ENCODE peak calls at places on chromosomes 7 and 10, in five cellular contexts. A is H9, T is neuronal stem cell, K is H1, O is IMR-90. M is an unnamed sample.

GRCh38 chr7:98086231-98086855 is 20.3 kb upstream of the LMTK2 start:
- DNase-seq in A (no peak), T (no peak), K (no peak), O (no peak), M (no peak)

GRCh38 chr7:66920769-66921395 is at the start of gene TMEM248:
- DNase-seq in O (peak), A (peak), K (peak), T (peak), M (peak)

GRCh38 chr10:16948335-16948734 is 131.1 kb upstream of the RSU1 start:
- DNase-seq in O (no peak), A (no peak), K (no peak), T (no peak), M (peak)

GRCh38 chr7:151514461-151515396 is 5.0 kb downstream of the RHEB start:
- DNase-seq in T (no peak), O (no peak), K (no peak), A (no peak), M (no peak)

GRCh38 chr10:30238836-30239235 is 110.2 kb downstream of the MTPAP start:
- DNase-seq in O (no peak), K (no peak), A (no peak), T (no peak), M (no peak)

GRCh38 chr7:44568771-44569560 is 4.7 kb downstream of the DDX56 start:
- DNase-seq in K (no peak), O (no peak), A (no peak), T (no peak), M (no peak)

GRCh38 chr7:99137418-99138180 is 6.3 kb downstream of the SMURF1 start:
- DNase-seq in T (peak), A (peak), O (peak), K (no peak), M (peak)

GRCh38 chr10:22992075-22992474 is 64.2 kb downstream of the ARMC3 start:
- DNase-seq in A (no peak), K (no peak), T (no peak), O (no peak), M (no peak)

GRCh38 chr10:104293781-104294321 is 24.9 kb downstream of the GSTO2 start:
- DNase-seq in T (no peak), A (no peak), K (no peak), O (no peak), M (no peak)

GRCh38 chr7:43834463-43835251 is 34.7 kb downstream of the MRPS24 start:
- DNase-seq in K (no peak), T (no peak), O (peak), A (no peak), M (peak)

GRCh38 chr7:142714375-142714774 is 34.9 kb upstream of the PRSS1 start:
- DNase-seq in O (no peak), K (no peak), T (no peak), A (no peak), M (no peak)

GRCh38 chr10:76885815-76886214 is 751.8 kb downstream of the KCNMA1 start:
- DNase-seq in O (no peak), T (peak), K (no peak), A (no peak), M (no peak)

GRCh38 chr7:74324499-74325229 is 35.5 kb downstream of the CLIP2 start:
- DNase-seq in A (no peak), K (no peak), T (no peak), O (no peak), M (no peak)

GRCh38 chr10:88185830-88186229 is 322.4 kb downstream of the PTEN start:
- DNase-seq in O (peak), T (no peak), A (no peak), K (no peak), M (no peak)
- H3K4me2 ChIP-seq in O (peak), T (no peak), A (no peak), K (no peak), M (no peak)

DNA sequence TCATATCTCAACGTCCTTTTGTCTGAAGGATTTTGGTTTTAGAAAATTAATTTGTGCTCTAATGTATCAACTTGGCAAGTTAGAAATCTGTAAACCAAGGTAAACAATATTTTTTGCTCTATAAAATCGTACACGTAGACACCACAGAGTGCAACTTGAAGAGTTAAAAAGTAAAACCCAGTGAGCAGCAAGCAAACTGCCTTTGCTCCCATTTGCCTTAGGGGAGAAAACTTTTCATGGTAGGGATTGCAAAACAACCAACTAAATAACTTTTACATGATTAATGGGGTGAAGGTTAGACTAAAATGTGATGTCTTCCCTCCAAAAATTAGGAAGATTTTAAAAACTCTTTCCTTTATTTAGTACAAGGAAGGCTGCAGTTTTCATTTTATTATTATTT is 224.2 kb upstream of the LYZL1 start:
- DNase-seq in A (no peak), K (no peak), T (no peak), O (peak), M (no peak)
- H2BK5ac ChIP-seq in A (no peak), K (no peak), T (no peak), O (peak), M (no peak)

DNA sequence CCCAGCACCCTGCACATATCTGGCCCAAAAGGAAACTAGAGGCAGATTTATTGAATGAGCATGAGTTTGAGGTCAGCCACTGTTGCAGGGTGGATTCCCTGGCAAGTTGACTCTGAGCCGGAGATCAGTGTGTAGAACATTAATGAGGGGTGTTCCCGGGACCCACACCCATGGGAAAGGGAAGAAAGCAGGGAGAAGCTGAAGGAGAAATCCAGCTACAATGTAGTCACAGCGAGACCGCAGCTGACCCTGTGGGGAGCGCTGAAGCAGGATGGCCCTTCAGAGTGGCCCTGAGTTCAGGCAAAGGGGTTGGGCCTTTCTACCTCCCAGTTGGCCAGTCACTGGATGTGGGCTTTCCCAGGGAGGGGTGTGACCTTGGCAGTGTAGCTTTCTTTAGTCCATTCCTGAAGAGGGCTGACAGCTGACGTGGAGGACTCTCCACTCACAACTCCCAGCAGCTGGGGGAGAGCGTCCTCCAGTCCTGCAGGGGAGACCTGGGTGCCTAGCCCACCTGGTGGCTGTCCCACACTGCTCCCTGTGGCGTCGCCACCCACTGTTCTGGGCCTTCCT is 324.2 kb upstream of the ZMIZ1 start:
- DNase-seq in K (no peak), A (no peak), O (no peak), T (no peak), M (no peak)
- H2BK15ac ChIP-seq in K (no peak), A (no peak), O (no peak), T (no peak), M (no peak)

GRCh38 chr10:71218046-71218832 is 5.9 kb downstream of the UNC5B start:
- DNase-seq in O (peak), T (no peak), K (no peak), A (peak), M (peak)

GRCh38 chr10:71217266-71218045 is 5.1 kb downstream of the UNC5B start:
- DNase-seq in T (no peak), O (no peak), A (peak), K (no peak), M (peak)

GRCh38 chr10:71216363-71216695 is 4.0 kb downstream of the UNC5B start:
- DNase-seq in O (no peak), K (no peak), T (no peak), A (no peak), M (no peak)

GRCh38 chr10:71218833-71219120 is 6.4 kb downstream of the UNC5B start:
- DNase-seq in O (no peak), T (no peak), A (no peak), K (no peak), M (no peak)

GRCh38 chr10:71216751-71217265 is 4.4 kb downstream of the UNC5B start:
- DNase-seq in A (no peak), K (no peak), O (no peak), T (no peak), M (peak)
- H3K4me2 ChIP-seq in A (peak), K (peak), O (peak), T (no peak), M (peak)

GRCh38 chr7:40499718-40500117 is 364.9 kb downstream of the SUGCT start:
- DNase-seq in O (no peak), K (no peak), T (no peak), A (no peak), M (no peak)

GRCh38 chr7:40500209-40500608 is 365.4 kb downstream of the SUGCT start:
- DNase-seq in K (no peak), O (no peak), A (no peak), T (no peak), M (no peak)

GRCh38 chr7:40493609-40494041 is 358.8 kb downstream of the SUGCT start:
- DNase-seq in O (no peak), T (no peak), K (no peak), A (no peak), M (no peak)

GRCh38 chr7:40502359-40502758 is 367.6 kb downstream of the SUGCT start:
- DNase-seq in O (no peak), T (no peak), K (no peak), A (no peak), M (no peak)

DNA sequence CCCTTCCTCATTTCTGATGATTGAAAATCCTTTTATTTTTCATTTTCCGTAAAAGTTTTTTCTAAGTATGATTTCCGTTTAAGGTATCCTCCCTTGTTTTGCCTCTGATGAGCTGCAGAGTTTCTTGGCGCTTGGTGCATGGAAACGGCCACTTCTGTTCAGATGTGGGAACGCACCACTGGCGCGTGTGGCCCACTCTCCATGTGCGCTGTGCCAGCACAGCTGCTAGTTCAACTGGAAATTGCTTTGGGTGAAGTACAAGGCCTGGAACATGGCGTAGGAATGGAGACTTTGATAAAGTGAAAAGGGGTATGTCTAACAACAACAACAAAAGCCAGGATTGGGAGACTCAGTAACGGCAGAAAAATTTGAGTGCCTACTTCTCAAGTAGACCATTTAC is 364.1 kb downstream of the SUGCT start:
- DNase-seq in A (no peak), K (no peak), O (no peak), T (no peak), M (no peak)
- H2BK5ac ChIP-seq in A (no peak), K (no peak), O (no peak), T (no peak), M (no peak)

DNA sequence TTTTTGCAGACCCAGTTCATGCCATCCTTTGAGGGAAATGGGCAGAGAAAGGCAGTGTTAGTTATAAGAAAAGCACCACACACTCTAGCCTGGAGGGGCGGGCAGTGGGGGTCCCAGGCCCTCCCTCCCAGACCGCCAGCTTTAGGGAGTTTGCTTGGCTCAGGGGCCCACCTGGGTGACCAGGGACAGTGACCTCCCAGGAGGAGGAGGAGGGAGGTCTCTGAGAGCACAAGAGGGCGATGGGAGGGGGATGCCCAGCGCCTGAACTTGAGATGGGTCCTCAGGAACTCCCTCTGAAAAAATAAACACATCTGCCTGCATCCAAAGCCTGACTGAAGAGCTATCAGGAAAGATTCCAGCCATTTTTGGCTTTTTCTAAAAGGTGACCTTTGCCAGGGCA is 32.6 kb downstream of the TRIM8 start:
- DNase-seq in T (no peak), O (no peak), A (no peak), K (no peak), M (no peak)
- H2BK15ac ChIP-seq in T (no peak), O (peak), A (no peak), K (no peak), M (no peak)